ENCODE peak calls at places on chromosomes 13 and 19, in six cellular contexts. One of them, this sample, is unnamed.

GRCh38 chr13:79547211-79547610 is 66.3 kb downstream of the NDFIP2 start:
- DNase-seq in endodermal cell: no peak
- DNase-seq in heart right ventricle: no peak
- DNase-seq in lung: no peak
- DNase-seq in body of pancreas: no peak
- DNase-seq in adrenal gland: no peak
- DNase-seq in this sample: no peak

GRCh38 chr19:1269478-1270167 is 491 bp downstream of the CIRBP start:
- DNase-seq in adrenal gland: peak; percentile 94
- DNase-seq in lung: peak; percentile 84
- DNase-seq in body of pancreas: peak; percentile 88
- DNase-seq in endodermal cell: peak; percentile 90
- DNase-seq in heart right ventricle: peak; percentile 89
- DNase-seq in this sample: peak; percentile 89

GRCh38 chr19:33175156-33175782 is 18.9 kb upstream of the LRP3 start:
- DNase-seq in adrenal gland: no peak
- DNase-seq in body of pancreas: no peak
- DNase-seq in lung: no peak
- DNase-seq in endodermal cell: peak; percentile 46
- DNase-seq in heart right ventricle: no peak
- DNase-seq in this sample: no peak

GRCh38 chr19:51187395-51188226 is 37.3 kb upstream of the CD33 start:
- DNase-seq in endodermal cell: no peak
- DNase-seq in lung: no peak
- DNase-seq in body of pancreas: no peak
- DNase-seq in heart right ventricle: no peak
- DNase-seq in adrenal gland: no peak
- DNase-seq in this sample: no peak

GRCh38 chr19:38401148-38401547 is 1.7 kb upstream of the FAM98C start:
- DNase-seq in endodermal cell: no peak
- DNase-seq in heart right ventricle: no peak
- DNase-seq in adrenal gland: no peak
- DNase-seq in body of pancreas: no peak
- DNase-seq in lung: no peak
- DNase-seq in this sample: no peak

GRCh38 chr19:12703056-12703455 is 6.6 kb upstream of the FBXW9 start:
- DNase-seq in lung: no peak
- DNase-seq in body of pancreas: no peak
- DNase-seq in heart right ventricle: no peak
- DNase-seq in adrenal gland: no peak
- DNase-seq in endodermal cell: peak; percentile 96
- DNase-seq in this sample: no peak

GRCh38 chr13:33217256-33217655 is 68.3 kb downstream of the STARD13 start:
- DNase-seq in body of pancreas: no peak
- DNase-seq in endodermal cell: no peak
- DNase-seq in lung: no peak
- DNase-seq in adrenal gland: no peak
- DNase-seq in heart right ventricle: no peak
- DNase-seq in this sample: no peak

GRCh38 chr19:40798997-40799557 is at the start of gene EGLN2:
- DNase-seq in endodermal cell: no peak
- DNase-seq in lung: no peak
- DNase-seq in adrenal gland: no peak
- DNase-seq in heart right ventricle: no peak
- DNase-seq in body of pancreas: no peak
- DNase-seq in this sample: no peak

GRCh38 chr19:58474291-58474996 is 1.7 kb upstream of the ZNF446 start:
- DNase-seq in body of pancreas: no peak
- DNase-seq in adrenal gland: no peak
- DNase-seq in lung: no peak
- DNase-seq in heart right ventricle: no peak
- DNase-seq in endodermal cell: no peak
- DNase-seq in this sample: no peak

GRCh38 chr19:13094771-13095392 is 7.8 kb downstream of the LYL1 start:
- DNase-seq in adrenal gland: no peak
- DNase-seq in endodermal cell: peak; percentile 85
- DNase-seq in body of pancreas: no peak
- DNase-seq in heart right ventricle: no peak
- DNase-seq in lung: no peak
- DNase-seq in this sample: peak; percentile 37

GRCh38 chr19:16326401-16327130 is 1.9 kb downstream of the KLF2 start:
- DNase-seq in endodermal cell: peak; percentile 74
- DNase-seq in lung: peak; percentile 29
- DNase-seq in adrenal gland: no peak
- DNase-seq in body of pancreas: no peak
- DNase-seq in heart right ventricle: no peak
- DNase-seq in this sample: peak; percentile 73

GRCh38 chr13:52849727-52850395 is 1.4 kb upstream of the PCDH8 start:
- DNase-seq in lung: no peak
- DNase-seq in endodermal cell: peak; percentile 61
- DNase-seq in heart right ventricle: no peak
- DNase-seq in adrenal gland: no peak
- DNase-seq in body of pancreas: no peak
- DNase-seq in this sample: no peak

GRCh38 chr13:33932765-33933406 is 114.9 kb downstream of the RFC3 start:
- DNase-seq in lung: no peak
- DNase-seq in endodermal cell: no peak
- DNase-seq in adrenal gland: no peak
- DNase-seq in heart right ventricle: no peak
- DNase-seq in body of pancreas: no peak
- DNase-seq in this sample: no peak

GRCh38 chr19:40089462-40089861 is 1.3 kb downstream of the ZNF780A start:
- DNase-seq in endodermal cell: no peak
- DNase-seq in body of pancreas: no peak
- DNase-seq in lung: no peak
- DNase-seq in heart right ventricle: no peak
- DNase-seq in adrenal gland: no peak
- DNase-seq in this sample: no peak

GRCh38 chr19:38848299-38849146 is 1.3 kb downstream of the HNRNPL start:
- DNase-seq in lung: no peak
- DNase-seq in body of pancreas: no peak
- DNase-seq in heart right ventricle: no peak
- DNase-seq in adrenal gland: no peak
- DNase-seq in endodermal cell: peak; percentile 40
- DNase-seq in this sample: no peak

GRCh38 chr19:44684892-44685847 is 13.8 kb upstream of the CEACAM16 start:
- DNase-seq in heart right ventricle: peak; percentile 40
- DNase-seq in lung: peak; percentile 65
- DNase-seq in adrenal gland: peak; percentile 89
- DNase-seq in body of pancreas: no peak
- DNase-seq in endodermal cell: peak; percentile 78
- DNase-seq in this sample: no peak

GRCh38 chr19:35048911-35049411 is 7.4 kb downstream of the HPN start:
- DNase-seq in heart right ventricle: peak; percentile 70
- DNase-seq in adrenal gland: no peak
- DNase-seq in endodermal cell: no peak
- DNase-seq in lung: no peak
- DNase-seq in body of pancreas: peak; percentile 95
- DNase-seq in this sample: peak; percentile 81

GRCh38 chr19:52590728-52591127 is 20.6 kb downstream of the ZNF701 start:
- DNase-seq in lung: no peak
- DNase-seq in endodermal cell: peak; percentile 67
- DNase-seq in heart right ventricle: no peak
- DNase-seq in body of pancreas: no peak
- DNase-seq in adrenal gland: no peak
- DNase-seq in this sample: no peak

GRCh38 chr13:32660227-32660626 is 74.0 kb downstream of the PDS5B start:
- DNase-seq in adrenal gland: no peak
- DNase-seq in heart right ventricle: no peak
- DNase-seq in lung: no peak
- DNase-seq in body of pancreas: peak; percentile 20
- DNase-seq in endodermal cell: no peak
- DNase-seq in this sample: no peak

GRCh38 chr19:35134601-35135091 is at the start of gene LGI4:
- DNase-seq in endodermal cell: no peak
- DNase-seq in lung: no peak
- DNase-seq in body of pancreas: no peak
- DNase-seq in adrenal gland: no peak
- DNase-seq in heart right ventricle: no peak
- DNase-seq in this sample: no peak

GRCh38 chr13:20375871-20376270 is 143.8 kb upstream of the GJB6 start:
- DNase-seq in lung: no peak
- DNase-seq in body of pancreas: no peak
- DNase-seq in endodermal cell: no peak
- DNase-seq in adrenal gland: no peak
- DNase-seq in heart right ventricle: no peak
- DNase-seq in this sample: no peak

GRCh38 chr19:10104665-10105221 is 1.4 kb upstream of the PPAN start:
- DNase-seq in body of pancreas: no peak
- DNase-seq in heart right ventricle: no peak
- DNase-seq in adrenal gland: no peak
- DNase-seq in endodermal cell: no peak
- DNase-seq in lung: no peak
- DNase-seq in this sample: no peak

GRCh38 chr19:13401388-13401787 is 104.9 kb downstream of the CACNA1A start:
- DNase-seq in body of pancreas: no peak
- DNase-seq in heart right ventricle: no peak
- DNase-seq in lung: no peak
- DNase-seq in endodermal cell: peak; percentile 70
- DNase-seq in adrenal gland: no peak
- DNase-seq in this sample: no peak

GRCh38 chr19:15452111-15453047 is 2.6 kb upstream of the WIZ start:
- DNase-seq in body of pancreas: peak; percentile 86
- DNase-seq in heart right ventricle: peak; percentile 93
- DNase-seq in endodermal cell: peak; percentile 99
- DNase-seq in lung: peak; percentile 87
- DNase-seq in adrenal gland: peak; percentile 97
- DNase-seq in this sample: peak; percentile 97

DNA sequence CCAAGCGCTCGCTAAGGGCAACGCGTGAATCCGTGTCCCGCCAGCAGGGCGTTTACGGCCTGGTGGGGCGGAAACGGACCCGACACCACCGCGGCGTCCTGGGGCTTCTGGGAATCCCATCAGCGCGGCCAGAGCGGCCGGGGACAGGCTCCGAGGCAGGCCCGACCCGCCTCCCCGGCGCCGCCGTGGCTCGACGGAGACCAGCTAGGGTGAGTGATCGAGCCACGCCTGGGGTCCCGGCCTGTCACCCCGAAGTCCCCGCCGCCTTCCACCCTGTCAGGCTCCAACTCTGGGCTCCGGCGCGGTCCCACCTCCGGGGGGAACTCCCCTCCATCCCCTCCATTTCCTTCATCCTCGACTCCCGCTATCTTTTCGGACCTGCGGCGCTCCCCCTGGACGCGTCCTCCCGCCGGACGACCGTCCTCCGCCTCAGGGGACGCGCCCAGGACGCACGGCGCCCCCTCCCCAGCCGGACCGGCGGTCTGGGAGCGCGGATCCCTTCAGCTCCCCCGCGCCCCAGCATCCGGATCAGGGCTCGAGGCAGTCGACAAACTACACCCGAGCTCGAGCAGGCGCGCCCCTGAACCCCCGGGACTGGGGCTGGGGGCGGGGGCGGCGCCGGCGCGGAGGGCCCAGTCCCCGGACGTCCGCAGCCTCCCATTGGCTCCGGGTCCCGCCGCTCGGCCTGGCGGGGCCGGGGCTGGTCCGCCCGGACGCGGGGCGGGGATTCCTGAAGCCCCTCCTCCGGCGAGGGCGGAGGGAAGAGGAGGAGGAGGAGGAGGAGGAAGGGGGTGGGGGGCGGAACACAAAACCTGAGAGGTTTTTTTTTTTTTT is 643 bp upstream of the BICRA start:
- DNase-seq in lung: peak; percentile 93
- DNase-seq in body of pancreas: peak; percentile 96
- DNase-seq in heart right ventricle: peak; percentile 97
- DNase-seq in endodermal cell: peak; percentile 97
- DNase-seq in adrenal gland: peak; percentile 95
- DNase-seq in this sample: peak; percentile 95
- TF ChIP-seq CTCF in lung: no peak
- TF ChIP-seq CTCF in body of pancreas: no peak
- TF ChIP-seq CTCF in heart right ventricle: no peak
- TF ChIP-seq CTCF in endodermal cell: peak; percentile 61
- TF ChIP-seq CTCF in adrenal gland: no peak
- TF ChIP-seq CTCF in this sample: peak; percentile 37

GRCh38 chr13:48901786-48902185 is 73.9 kb upstream of the FNDC3A start:
- DNase-seq in lung: no peak
- DNase-seq in endodermal cell: no peak
- DNase-seq in adrenal gland: no peak
- DNase-seq in body of pancreas: no peak
- DNase-seq in heart right ventricle: no peak
- DNase-seq in this sample: no peak

GRCh38 chr13:48906200-48906599 is 69.5 kb upstream of the FNDC3A start:
- DNase-seq in body of pancreas: no peak
- DNase-seq in adrenal gland: no peak
- DNase-seq in heart right ventricle: no peak
- DNase-seq in lung: no peak
- DNase-seq in endodermal cell: no peak
- DNase-seq in this sample: no peak

GRCh38 chr13:48904668-48905290 is 70.9 kb upstream of the FNDC3A start:
- DNase-seq in body of pancreas: no peak
- DNase-seq in lung: no peak
- DNase-seq in heart right ventricle: no peak
- DNase-seq in endodermal cell: no peak
- DNase-seq in adrenal gland: no peak
- DNase-seq in this sample: no peak

GRCh38 chr13:48902421-48902820 is 73.3 kb upstream of the FNDC3A start:
- DNase-seq in heart right ventricle: no peak
- DNase-seq in body of pancreas: no peak
- DNase-seq in adrenal gland: no peak
- DNase-seq in endodermal cell: peak; percentile 56
- DNase-seq in lung: no peak
- DNase-seq in this sample: no peak
- H3K4me1 ChIP-seq in heart right ventricle: no peaks in the 10 kb centered on the region
- H3K4me1 ChIP-seq in body of pancreas: no peaks in the 10 kb centered on the region
- H3K4me1 ChIP-seq in adrenal gland: no peaks in the 10 kb centered on the region
- H3K4me1 ChIP-seq in endodermal cell: no peaks in the 10 kb centered on the region
- H3K4me1 ChIP-seq in lung: peaks cover 3% of the 10 kb centered on the region
- H3K4me1 ChIP-seq in this sample: no peaks in the 10 kb centered on the region

GRCh38 chr13:100428966-100429365 is 159.6 kb downstream of the GGACT start:
- DNase-seq in adrenal gland: no peak
- DNase-seq in heart right ventricle: no peak
- DNase-seq in lung: no peak
- DNase-seq in body of pancreas: no peak
- DNase-seq in endodermal cell: no peak
- DNase-seq in this sample: no peak
- H3K4me3 ChIP-seq in adrenal gland: no peak overlapping the region
- H3K4me3 ChIP-seq in heart right ventricle: no peak overlapping the region
- H3K4me3 ChIP-seq in lung: no peak overlapping the region
- H3K4me3 ChIP-seq in body of pancreas: no peak overlapping the region
- H3K4me3 ChIP-seq in endodermal cell: no peak overlapping the region
- H3K4me3 ChIP-seq in this sample: no peak overlapping the region

DNA sequence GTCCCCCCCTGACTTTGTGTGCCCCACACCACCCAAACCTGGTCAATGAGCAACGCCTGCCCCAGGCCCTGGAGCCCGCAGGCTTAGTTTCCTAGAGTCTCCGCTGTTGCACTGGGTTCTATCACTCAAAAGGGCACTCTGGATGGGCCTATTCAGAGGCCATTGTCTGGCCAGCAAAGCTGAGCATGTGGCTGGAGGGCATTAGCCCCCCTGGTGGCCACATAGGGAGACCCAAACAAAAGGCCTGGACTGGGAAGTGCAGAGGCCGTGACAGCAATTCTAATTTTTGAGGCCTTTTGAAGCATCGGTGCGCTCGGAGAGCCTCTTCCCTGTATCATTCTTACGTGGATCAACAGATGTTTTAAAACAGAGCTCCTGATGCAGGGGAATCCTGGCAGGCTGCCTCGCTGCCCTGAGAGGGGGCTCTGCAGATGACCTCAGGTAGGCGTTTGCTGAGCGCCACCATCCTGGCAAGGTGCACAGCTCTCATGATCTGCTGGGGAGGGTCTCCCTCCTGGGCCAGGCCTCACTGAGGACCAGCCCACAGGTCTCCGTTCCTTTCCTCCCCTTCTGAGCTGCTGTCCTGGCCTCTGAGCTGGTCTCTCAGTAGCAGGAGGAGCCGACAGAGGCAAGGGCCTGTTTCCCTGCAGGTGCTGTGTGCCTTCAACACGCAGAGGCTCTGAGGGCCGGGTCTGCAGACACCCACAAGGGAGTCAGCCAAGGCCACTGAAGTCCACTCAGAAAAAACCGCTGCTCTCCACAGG is 190.5 kb downstream of the URI1 start:
- DNase-seq in body of pancreas: no peak
- DNase-seq in heart right ventricle: no peak
- DNase-seq in endodermal cell: peak; percentile 63
- DNase-seq in lung: no peak
- DNase-seq in adrenal gland: no peak
- DNase-seq in this sample: no peak
- TF ChIP-seq CTCF in body of pancreas: no peak
- TF ChIP-seq CTCF in heart right ventricle: no peak
- TF ChIP-seq CTCF in endodermal cell: peak; percentile 65
- TF ChIP-seq CTCF in lung: no peak
- TF ChIP-seq CTCF in adrenal gland: no peak
- TF ChIP-seq CTCF in this sample: no peak